ENCODE peak calls at places on chromosomes 16 and 17, in four cellular contexts. C is stimulated activated CD8-positive, alpha-beta memory T cell treated with anti-CD3 and anti-CD28 coated beads, Interleukin-15, amount 100 ng/mL, for 24 hours; D is nephron progenitor cell; S is GM03348. Y is an unnamed sample.

GRCh38 chr16:70434489-70435260 is 4.2 kb downstream of the ST3GAL2 start:
- DNase-seq in S (no peak), D (no peak), C (no peak), Y (no peak)

GRCh38 chr17:32943647-32944191 is 15.8 kb downstream of the TMEM98 start:
- DNase-seq in C (no peak), S (peak), D (no peak), Y (peak)

GRCh38 chr17:50310455-50311111 is 35.3 kb upstream of the XYLT2 start:
- DNase-seq in C (no peak), D (no peak), S (no peak), Y (no peak)

GRCh38 chr16:12489362-12489761 is 314.3 kb downstream of the CPPED1 start:
- DNase-seq in C (no peak), S (no peak), D (no peak), Y (no peak)

GRCh38 chr17:39150795-39151679 is at the start of gene PLXDC1:
- DNase-seq in S (peak), D (peak), C (no peak), Y (no peak)

GRCh38 chr16:30652718-30653117 is 2.0 kb downstream of the PRR14 start:
- DNase-seq in S (no peak), D (no peak), C (no peak), Y (no peak)

GRCh38 chr17:35588196-35588920 is 1.2 kb downstream of the AP2B1 start:
- DNase-seq in D (no peak), S (no peak), C (no peak), Y (peak)

GRCh38 chr16:48330847-48331204 is 54.4 kb downstream of the SIAH1 start:
- DNase-seq in D (no peak), S (no peak), C (no peak), Y (no peak)

GRCh38 chr16:73311857-73312723 is 264.2 kb upstream of the ZFHX3 start:
- DNase-seq in C (no peak), S (no peak), D (no peak), Y (no peak)

GRCh38 chr16:67456383-67457140 is 24.4 kb downstream of the ATP6V0D1 start:
- DNase-seq in C (no peak), S (peak), D (no peak), Y (peak)